ENCODE peak calls at places on chromosomes 12 and 14, in four cellular contexts. O is psoas muscle, T is tibial nerve, M is tibial artery. J is an unnamed sample.

GRCh38 chr14:106395460-106396050 is 869.2 kb downstream of the TMEM121 start:
- DNase-seq in O (no peak), T (no peak), M (no peak), J (no peak)

GRCh38 chr14:89952581-89952980 is 1.9 kb downstream of the EFCAB11 start:
- DNase-seq in O (no peak), T (no peak), M (no peak), J (no peak)

GRCh38 chr14:79265366-79265765 is 945.9 kb downstream of the DIO2 start:
- DNase-seq in O (no peak), T (no peak), M (no peak), J (no peak)

GRCh38 chr12:121992059-121992879 is 29.4 kb upstream of the BCL7A start:
- DNase-seq in O (no peak), T (no peak), M (no peak), J (peak; percentile 75)

GRCh38 chr12:42854826-42855225 is 265.3 kb upstream of the PRICKLE1 start:
- DNase-seq in O (no peak), T (no peak), M (no peak), J (no peak)

GRCh38 chr14:73824536-73824935 is 27.1 kb upstream of the PTGR2 start:
- DNase-seq in O (no peak), T (no peak), M (no peak), J (no peak)

GRCh38 chr14:75391953-75392352 is 35.9 kb upstream of the JDP2 start:
- DNase-seq in O (no peak), T (no peak), M (no peak), J (no peak)

GRCh38 chr14:67533754-67534085 is 630 bp downstream of the PLEKHH1 start:
- DNase-seq in O (no peak), T (no peak), M (no peak), J (no peak)

GRCh38 chr12:12403264-12404248 is 46.7 kb downstream of the BORCS5 start:
- DNase-seq in O (no peak), T (no peak), M (no peak), J (no peak)

GRCh38 chr12:25276199-25276937 is 25.6 kb upstream of the KRAS start:
- DNase-seq in O (no peak), T (peak; percentile 15), M (no peak), J (peak; percentile 92)

GRCh38 chr14:53793790-53794560 is 162.7 kb downstream of the BMP4 start:
- DNase-seq in O (peak; percentile 21), T (no peak), M (no peak), J (peak; percentile 39)

GRCh38 chr14:98715054-98715453 is 556.9 kb downstream of the BCL11B start:
- DNase-seq in O (no peak), T (no peak), M (no peak), J (no peak)

GRCh38 chr14:98711453-98711852 is 560.5 kb downstream of the BCL11B start:
- DNase-seq in O (no peak), T (no peak), M (no peak), J (peak; percentile 19)

GRCh38 chr14:98714604-98715003 is 557.4 kb downstream of the BCL11B start:
- DNase-seq in O (no peak), T (no peak), M (no peak), J (no peak)
- H3K27ac ChIP-seq in O (no peak overlapping the region), T (no peak overlapping the region), M (no peak overlapping the region), J (no peak overlapping the region)

GRCh38 chr12:70157099-70157498 is 86.1 kb upstream of the CNOT2 start:
- DNase-seq in O (no peak), T (no peak), M (no peak), J (no peak)
- H3K9me3 ChIP-seq in O (no peaks in the 10 kb centered on the region), T (no peaks in the 10 kb centered on the region), M (no peaks in the 10 kb centered on the region), J (no peaks in the 10 kb centered on the region)

DNA sequence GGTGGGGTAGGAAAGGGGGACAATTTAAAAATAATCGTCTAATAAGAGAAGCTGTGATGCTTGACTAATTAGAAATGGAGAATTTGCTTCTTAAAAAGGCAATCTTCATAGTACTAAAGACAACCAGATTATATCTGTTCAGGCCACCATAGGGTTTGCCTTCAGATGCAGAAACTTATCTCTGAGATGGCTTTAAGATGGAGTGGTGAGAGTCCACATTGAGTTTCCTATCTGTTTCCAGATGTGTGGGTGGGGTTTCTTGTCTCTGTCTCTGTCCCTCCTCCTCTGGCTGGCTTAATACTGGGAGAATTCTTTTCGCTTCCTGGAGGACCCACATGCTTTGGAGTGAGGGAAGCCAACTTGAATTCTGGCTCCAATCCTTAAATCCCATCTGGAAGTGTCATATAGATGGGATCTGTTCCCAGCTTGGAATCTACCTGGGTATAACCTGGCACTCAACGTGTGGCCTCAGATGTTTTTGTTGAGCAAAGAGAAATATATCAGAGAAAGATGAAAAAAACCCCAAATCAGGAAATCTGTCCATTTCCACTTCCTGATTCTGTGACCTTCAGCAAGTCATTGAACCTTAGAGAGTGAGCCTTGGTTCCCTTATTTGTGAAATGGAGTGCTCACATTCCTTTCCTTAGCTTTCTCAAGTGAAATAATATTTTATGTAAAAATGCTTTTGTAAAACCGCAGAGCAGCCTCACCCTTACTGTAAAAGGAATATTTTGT is 66.4 kb downstream of the CHST11 start:
- DNase-seq in O (no peak), T (no peak), M (no peak), J (peak; percentile 6)
- H3K4me1 ChIP-seq in O (no peaks in the 10 kb centered on the region), T (peaks cover 14% of the 10 kb centered on the region), M (peaks cover 11% of the 10 kb centered on the region), J (peaks cover 7% of the 10 kb centered on the region)

DNA sequence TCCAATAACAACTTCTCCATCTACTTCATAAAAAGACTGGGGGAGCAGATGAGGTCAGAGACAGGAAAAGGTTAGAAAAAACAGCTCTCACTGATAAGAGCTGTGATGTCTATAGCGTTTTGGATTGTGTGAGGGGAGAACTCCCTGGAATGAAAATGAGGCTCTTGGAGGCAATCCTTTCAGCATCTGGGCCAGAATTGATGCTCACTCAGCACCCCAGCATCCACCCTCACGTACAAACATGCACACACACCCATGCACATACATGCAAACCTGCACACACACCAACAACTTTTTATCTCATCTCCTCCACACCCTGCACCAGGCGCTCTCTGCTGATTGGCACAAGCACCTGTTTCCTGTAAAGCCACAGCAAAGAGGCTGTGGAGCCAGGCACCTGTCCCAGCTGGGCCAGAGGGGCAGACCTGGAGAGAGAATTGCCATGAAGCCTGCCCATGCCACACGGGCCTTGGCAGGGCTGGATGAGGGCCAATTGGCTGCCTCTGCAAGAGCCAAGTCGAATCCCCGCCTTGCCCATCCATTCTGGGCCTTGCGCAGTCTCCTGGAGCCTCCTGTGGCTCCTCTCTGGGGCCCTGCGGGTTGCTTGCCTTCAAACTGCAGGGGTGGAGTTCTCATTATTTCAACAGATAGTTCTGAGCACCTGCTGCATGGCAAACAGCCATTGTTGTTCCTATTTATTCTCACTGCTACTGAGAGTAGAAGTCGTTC is 53.1 kb downstream of the SYNE3 start:
- DNase-seq in O (peak; percentile 41), T (no peak), M (no peak), J (no peak)
- H3K27ac ChIP-seq in O (peak overlapping the region; percentile 39), T (no peak overlapping the region), M (no peak overlapping the region), J (no peak overlapping the region)

GRCh38 chr14:101853455-101854018 is 92.0 kb downstream of the PPP2R5C start:
- DNase-seq in O (no peak), T (no peak), M (no peak), J (no peak)
- H3K9me3 ChIP-seq in O (no peaks in the 10 kb centered on the region), T (no peaks in the 10 kb centered on the region), M (no peaks in the 10 kb centered on the region), J (no peaks in the 10 kb centered on the region)

GRCh38 chr14:56135668-56136067 is 17.5 kb downstream of the PELI2 start:
- DNase-seq in O (no peak), T (no peak), M (no peak), J (no peak)

GRCh38 chr14:56135001-56135400 is 16.8 kb downstream of the PELI2 start:
- DNase-seq in O (no peak), T (no peak), M (no peak), J (no peak)

GRCh38 chr14:56138987-56139386 is 20.8 kb downstream of the PELI2 start:
- DNase-seq in O (no peak), T (no peak), M (no peak), J (no peak)

GRCh38 chr14:56137842-56138241 is 19.6 kb downstream of the PELI2 start:
- DNase-seq in O (no peak), T (no peak), M (no peak), J (no peak)

GRCh38 chr14:56136571-56137498 is 18.6 kb downstream of the PELI2 start:
- DNase-seq in O (no peak), T (no peak), M (no peak), J (no peak)
- H3K4me1 ChIP-seq in O (no peaks in the 10 kb centered on the region), T (peaks cover 6% of the 10 kb centered on the region), M (no peaks in the 10 kb centered on the region), J (peaks cover 7% of the 10 kb centered on the region)

GRCh38 chr14:69610020-69610858 is 1.2 kb upstream of the SUSD6 start:
- DNase-seq in O (no peak), T (no peak), M (no peak), J (no peak)
- H3K27ac ChIP-seq in O (peak overlapping the region; percentile 97), T (peak overlapping the region; percentile 98), M (peak overlapping the region; percentile 92), J (no peak overlapping the region)

GRCh38 chr14:55316528-55316927 is 45.3 kb downstream of the FBXO34 start:
- DNase-seq in O (no peak), T (no peak), M (no peak), J (no peak)
- H3K9me3 ChIP-seq in O (no peaks in the 10 kb centered on the region), T (no peaks in the 10 kb centered on the region), M (no peaks in the 10 kb centered on the region), J (peaks cover 14% of the 10 kb centered on the region)

GRCh38 chr12:46364777-46365580 is 7.6 kb downstream of the SLC38A2 start:
- DNase-seq in O (no peak), T (peak; percentile 36), M (no peak), J (peak; percentile 57)

GRCh38 chr12:46365951-46366379 is 6.6 kb downstream of the SLC38A2 start:
- DNase-seq in O (no peak), T (no peak), M (no peak), J (no peak)

GRCh38 chr12:46368138-46368537 is 4.4 kb downstream of the SLC38A2 start:
- DNase-seq in O (no peak), T (no peak), M (no peak), J (no peak)

GRCh38 chr12:46367351-46368029 is 5.1 kb downstream of the SLC38A2 start:
- DNase-seq in O (no peak), T (no peak), M (no peak), J (no peak)

GRCh38 chr12:46366771-46367170 is 5.8 kb downstream of the SLC38A2 start:
- DNase-seq in O (no peak), T (no peak), M (no peak), J (no peak)
- H3K4me1 ChIP-seq in O (peaks cover 86% of the 10 kb centered on the region), T (peaks cover 61% of the 10 kb centered on the region), M (peaks cover 38% of the 10 kb centered on the region), J (peaks cover 55% of the 10 kb centered on the region)

J was measured in SJSA1.